ENCODE peak calls at places on chromosomes 6 and 20, in six cellular contexts. W is cardiac muscle cell, H is mucosa of descending colon, F is AG09309, C is HCT116, Y is psoas muscle. K is an unnamed sample.
A peak's percentile ranks its signal among the peaks of the same experiment; 100 is the strongest.

GRCh38 chr20:52191132-52191435 is 495 bp downstream of the ZFP64 start:
- DNase-seq in W (no peak), H (no peak), F (no peak), C (no peak), Y (no peak), K (no peak)

GRCh38 chr20:48622421-48622820 is 205.4 kb downstream of the PREX1 start:
- DNase-seq in W (no peak), H (no peak), F (no peak), C (no peak), Y (peak; percentile 20), K (no peak)

GRCh38 chr6:72703093-72703492 is 81.2 kb downstream of the KCNQ5 start:
- DNase-seq in W (no peak), H (no peak), F (no peak), C (no peak), Y (no peak), K (no peak)

GRCh38 chr6:41184761-41185160 is 16.2 kb downstream of the TREML2 start:
- DNase-seq in W (no peak), H (no peak), F (no peak), C (no peak), Y (no peak), K (no peak)

GRCh38 chr20:34213213-34213612 is 28.0 kb upstream of the ASIP start:
- DNase-seq in W (no peak), H (no peak), F (no peak), C (no peak), Y (no peak), K (no peak)

GRCh38 chr6:109869398-109870165 is 108.5 kb upstream of the GPR6 start:
- DNase-seq in W (peak; percentile 54), H (no peak), F (no peak), C (no peak), Y (no peak), K (no peak)

GRCh38 chr6:3753228-3753795 is 1.8 kb upstream of the PXDC1 start:
- DNase-seq in W (no peak), H (no peak), F (no peak), C (no peak), Y (no peak), K (no peak)

GRCh38 chr20:32415494-32415893 is 57.4 kb downstream of the ASXL1 start:
- DNase-seq in W (no peak), H (no peak), F (no peak), C (no peak), Y (no peak), K (no peak)

GRCh38 chr6:15594512-15595241 is 68.2 kb downstream of the DTNBP1 start:
- DNase-seq in W (no peak), H (no peak), F (no peak), C (no peak), Y (no peak), K (no peak)

GRCh38 chr20:19583532-19584175 is 174.4 kb upstream of the RIN2 start:
- DNase-seq in W (peak; percentile 80), H (no peak), F (peak; percentile 11), C (peak; percentile 13), Y (peak; percentile 84), K (peak; percentile 41)

GRCh38 chr20:38291961-38292360 is 12.0 kb upstream of the BPI start:
- DNase-seq in W (no peak), H (no peak), F (no peak), C (no peak), Y (no peak), K (no peak)

GRCh38 chr20:52972190-52972937 is at the start of gene TSHZ2:
- DNase-seq in W (peak; percentile 77), H (peak; percentile 58), F (no peak), C (no peak), Y (peak; percentile 74), K (peak; percentile 77)

GRCh38 chr20:48695255-48695654 is 132.5 kb downstream of the PREX1 start:
- DNase-seq in W (peak; percentile 87), H (no peak), F (no peak), C (no peak), Y (no peak), K (no peak)

GRCh38 chr6:79056226-79056625 is 21.8 kb downstream of the PHIP start:
- DNase-seq in W (no peak), H (no peak), F (no peak), C (no peak), Y (no peak), K (no peak)

GRCh38 chr20:22403860-22404608 is 180.3 kb downstream of the FOXA2 start:
- DNase-seq in W (peak; percentile 5), H (no peak), F (no peak), C (no peak), Y (no peak), K (peak; percentile 40)

GRCh38 chr6:16799279-16800193 is 38.3 kb upstream of the ATXN1 start:
- DNase-seq in W (no peak), H (no peak), F (no peak), C (no peak), Y (no peak), K (no peak)

GRCh38 chr6:108844632-108845031 is 3.6 kb upstream of the ARMC2 start:
- DNase-seq in W (no peak), H (no peak), F (no peak), C (no peak), Y (no peak), K (no peak)

GRCh38 chr6:4564746-4565145 is 211.5 kb upstream of the CDYL start:
- DNase-seq in W (no peak), H (no peak), F (no peak), C (no peak), Y (no peak), K (no peak)

GRCh38 chr6:129672345-129672691 is 37.7 kb downstream of the ARHGAP18 start:
- DNase-seq in W (no peak), H (no peak), F (no peak), C (no peak), Y (no peak), K (no peak)

GRCh38 chr6:151757506-151757955 is 50.0 kb upstream of the ESR1 start:
- DNase-seq in W (no peak), H (no peak), F (no peak), C (no peak), Y (no peak), K (no peak)

GRCh38 chr20:39660251-39660650 is 698.1 kb downstream of the DHX35 start:
- DNase-seq in W (no peak), H (no peak), F (no peak), C (no peak), Y (no peak), K (peak; percentile 54)

GRCh38 chr6:2777249-2777648 is 12.1 kb downstream of the WRNIP1 start:
- DNase-seq in W (no peak), H (no peak), F (no peak), C (no peak), Y (no peak), K (no peak)

GRCh38 chr6:41372526-41373366 is 37.3 kb downstream of the NCR2 start:
- DNase-seq in W (peak; percentile 38), H (no peak), F (no peak), C (no peak), Y (no peak), K (no peak)

GRCh38 chr6:31663087-31663960 is 1.5 kb downstream of the GPANK1 start:
- DNase-seq in W (no peak), H (no peak), F (no peak), C (no peak), Y (no peak), K (peak; percentile 81)

GRCh38 chr6:31661867-31662723 is 1.5 kb upstream of the C6orf47 start:
- DNase-seq in W (no peak), H (no peak), F (no peak), C (no peak), Y (no peak), K (no peak)

GRCh38 chr6:31664790-31665500 is at the start of gene GPANK1:
- DNase-seq in W (peak; percentile 92), H (peak; percentile 94), F (peak; percentile 79), C (peak; percentile 93), Y (peak; percentile 95), K (peak; percentile 98)

GRCh38 chr6:31665501-31666336 is at the start of gene CSNK2B:
- DNase-seq in W (peak; percentile 98), H (peak; percentile 99), F (peak; percentile 83), C (peak; percentile 96), Y (peak; percentile 99), K (peak; percentile 99)

GRCh38 chr6:31663961-31664789 is 622 bp downstream of the GPANK1 start:
- DNase-seq in W (no peak), H (no peak), F (no peak), C (no peak), Y (peak; percentile 72), K (peak; percentile 51)
- H3K4me3 ChIP-seq in W (peak overlapping the region; percentile 94), H (peak overlapping the region; percentile 81), F (peak overlapping the region; percentile 95), C (peak overlapping the region; percentile 97), Y (peak overlapping the region; percentile 91), K (peak overlapping the region; percentile 85)

GRCh38 chr6:18389479-18389878 is 2.3 kb downstream of the RNF144B start:
- DNase-seq in W (no peak), H (no peak), F (peak; percentile 28), C (no peak), Y (no peak), K (no peak)

GRCh38 chr6:18388252-18388651 is 1.1 kb downstream of the RNF144B start:
- DNase-seq in W (no peak), H (no peak), F (no peak), C (no peak), Y (no peak), K (peak; percentile 15)

GRCh38 chr6:18390476-18390875 is 3.3 kb downstream of the RNF144B start:
- DNase-seq in W (no peak), H (no peak), F (no peak), C (no peak), Y (no peak), K (no peak)

GRCh38 chr6:18387061-18387721 is at the start of gene RNF144B:
- DNase-seq in W (peak; percentile 91), H (peak; percentile 93), F (no peak), C (peak; percentile 69), Y (peak; percentile 92), K (peak; percentile 93)

GRCh38 chr6:18388942-18389341 is 1.8 kb downstream of the RNF144B start:
- DNase-seq in W (no peak), H (no peak), F (peak; percentile 46), C (no peak), Y (no peak), K (no peak)
- H3K4me3 ChIP-seq in W (no peak overlapping the region), H (no peak overlapping the region), F (no peak overlapping the region), C (no peak overlapping the region), Y (peak overlapping the region; percentile 72), K (no peak overlapping the region)

DNA sequence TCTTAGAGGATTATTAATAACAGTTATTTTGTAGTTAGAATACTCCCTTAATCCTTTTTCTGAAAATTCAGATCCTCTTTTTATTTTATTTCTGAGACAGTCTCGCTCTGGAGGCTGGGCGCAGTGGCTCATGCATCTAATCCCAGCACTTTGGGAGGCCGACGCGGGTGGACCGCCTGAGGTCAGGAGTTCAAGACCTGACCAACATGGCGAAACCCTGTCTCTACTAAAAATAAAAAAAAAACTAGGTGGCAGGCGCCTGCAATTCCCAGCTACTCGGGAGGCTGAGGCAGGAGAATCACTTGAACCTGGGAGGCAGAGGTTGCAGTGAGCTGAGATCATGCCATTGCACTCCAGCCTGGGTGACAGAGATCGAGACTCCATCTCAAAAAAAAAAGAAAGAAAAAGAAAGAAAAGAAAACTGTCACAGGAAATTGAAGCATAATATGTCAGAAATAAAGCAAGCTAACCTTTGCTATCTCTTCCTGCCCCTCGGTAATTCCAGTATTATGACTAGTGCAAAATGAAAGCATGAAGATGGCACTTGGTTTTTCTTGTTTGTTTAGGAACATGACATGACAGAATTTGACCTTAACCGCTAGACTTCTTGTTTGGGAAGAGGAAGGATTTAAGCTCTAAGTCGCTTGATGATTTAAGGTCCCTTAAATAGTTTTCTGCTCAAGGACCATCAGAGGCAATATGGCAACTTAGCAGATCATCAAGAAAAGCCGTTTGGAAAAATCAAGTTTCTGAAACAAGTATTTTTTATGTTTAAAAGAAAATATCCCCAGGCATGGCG is 1.8 kb upstream of the RBM39 start:
- DNase-seq in W (no peak), H (peak; percentile 62), F (no peak), C (no peak), Y (no peak), K (peak; percentile 18)
- H3K4me3 ChIP-seq in W (no peak overlapping the region), H (no peak overlapping the region), F (no peak overlapping the region), C (peak overlapping the region; percentile 68), Y (peak overlapping the region; percentile 94), K (no peak overlapping the region)

GRCh38 chr6:97669191-97669651 is 386.2 kb upstream of the MMS22L start:
- DNase-seq in W (peak; percentile 93), H (no peak), F (no peak), C (no peak), Y (no peak), K (no peak)
- H3K4me3 ChIP-seq in W (peak overlapping the region; percentile 8), H (no peak overlapping the region), F (no peak overlapping the region), C (no peak overlapping the region), Y (peak overlapping the region; percentile 59), K (no peak overlapping the region)

K was measured in small intestine.